ENCODE peak calls at places on chromosomes 5 and 9, in ten cellular contexts. One of them, this sample, is unnamed.

GRCh38 chr5:103474671-103475070 is 87.9 kb downstream of the NUDT12 start:
- DNase-seq in HFF-Myc: no peak
- DNase-seq in effector memory CD8-positive, alpha-beta T cell: no peak
- DNase-seq in left ventricle myocardium inferior: no peak
- DNase-seq in NCI-H1417 treated with DMSO at 0.1 percent for 48 hours: no peak
- DNase-seq in Calu3: no peak
- DNase-seq in NCI-H2227 treated with DMSO at 0.1 percent for 48 hours: no peak
- DNase-seq in LNCaP clone FGC: no peak
- DNase-seq in NCI-H774: no peak
- DNase-seq in stimulated activated CD4-positive, alpha-beta T cell treated with anti-CD3 and anti-CD28 coated beads, Interleukin-2, amount 100 ng/mL, for 24 hours: no peak
- DNase-seq in this sample: no peak

GRCh38 chr9:74848150-74848525 is 39.6 kb downstream of the TRPM6 start:
- DNase-seq in HFF-Myc: no peak
- DNase-seq in effector memory CD8-positive, alpha-beta T cell: no peak
- DNase-seq in left ventricle myocardium inferior: no peak
- DNase-seq in NCI-H1417 treated with DMSO at 0.1 percent for 48 hours: no peak
- DNase-seq in Calu3: no peak
- DNase-seq in NCI-H2227 treated with DMSO at 0.1 percent for 48 hours: no peak
- DNase-seq in LNCaP clone FGC: no peak
- DNase-seq in NCI-H774: no peak
- DNase-seq in stimulated activated CD4-positive, alpha-beta T cell treated with anti-CD3 and anti-CD28 coated beads, Interleukin-2, amount 100 ng/mL, for 24 hours: no peak
- DNase-seq in this sample: no peak

GRCh38 chr5:123943136-123943535 is 431.2 kb downstream of the CSNK1G3 start:
- DNase-seq in HFF-Myc: no peak
- DNase-seq in effector memory CD8-positive, alpha-beta T cell: no peak
- DNase-seq in left ventricle myocardium inferior: no peak
- DNase-seq in NCI-H1417 treated with DMSO at 0.1 percent for 48 hours: no peak
- DNase-seq in Calu3: no peak
- DNase-seq in NCI-H2227 treated with DMSO at 0.1 percent for 48 hours: no peak
- DNase-seq in LNCaP clone FGC: no peak
- DNase-seq in NCI-H774: no peak
- DNase-seq in stimulated activated CD4-positive, alpha-beta T cell treated with anti-CD3 and anti-CD28 coated beads, Interleukin-2, amount 100 ng/mL, for 24 hours: no peak
- DNase-seq in this sample: no peak

GRCh38 chr5:132258102-132259060 is 885 bp downstream of the PDLIM4 start:
- DNase-seq in HFF-Myc: no peak
- DNase-seq in effector memory CD8-positive, alpha-beta T cell: no peak
- DNase-seq in left ventricle myocardium inferior: no peak
- DNase-seq in NCI-H1417 treated with DMSO at 0.1 percent for 48 hours: no peak
- DNase-seq in Calu3: no peak
- DNase-seq in NCI-H2227 treated with DMSO at 0.1 percent for 48 hours: no peak
- DNase-seq in LNCaP clone FGC: no peak
- DNase-seq in NCI-H774: no peak
- DNase-seq in stimulated activated CD4-positive, alpha-beta T cell treated with anti-CD3 and anti-CD28 coated beads, Interleukin-2, amount 100 ng/mL, for 24 hours: no peak
- DNase-seq in this sample: no peak

GRCh38 chr5:124979174-124979573 is 232.7 kb upstream of the ZNF608 start:
- DNase-seq in HFF-Myc: no peak
- DNase-seq in effector memory CD8-positive, alpha-beta T cell: no peak
- DNase-seq in left ventricle myocardium inferior: no peak
- DNase-seq in NCI-H1417 treated with DMSO at 0.1 percent for 48 hours: no peak
- DNase-seq in Calu3: peak
- DNase-seq in NCI-H2227 treated with DMSO at 0.1 percent for 48 hours: peak
- DNase-seq in LNCaP clone FGC: no peak
- DNase-seq in NCI-H774: no peak
- DNase-seq in stimulated activated CD4-positive, alpha-beta T cell treated with anti-CD3 and anti-CD28 coated beads, Interleukin-2, amount 100 ng/mL, for 24 hours: no peak
- DNase-seq in this sample: no peak

GRCh38 chr9:106992186-106992585 is 129.2 kb downstream of the ZNF462 start:
- DNase-seq in HFF-Myc: no peak
- DNase-seq in effector memory CD8-positive, alpha-beta T cell: no peak
- DNase-seq in left ventricle myocardium inferior: no peak
- DNase-seq in NCI-H1417 treated with DMSO at 0.1 percent for 48 hours: no peak
- DNase-seq in Calu3: no peak
- DNase-seq in NCI-H2227 treated with DMSO at 0.1 percent for 48 hours: no peak
- DNase-seq in LNCaP clone FGC: no peak
- DNase-seq in NCI-H774: no peak
- DNase-seq in stimulated activated CD4-positive, alpha-beta T cell treated with anti-CD3 and anti-CD28 coated beads, Interleukin-2, amount 100 ng/mL, for 24 hours: no peak
- DNase-seq in this sample: no peak

GRCh38 chr5:57244331-57244730 is 70.5 kb downstream of the GPBP1 start:
- DNase-seq in HFF-Myc: no peak
- DNase-seq in effector memory CD8-positive, alpha-beta T cell: no peak
- DNase-seq in left ventricle myocardium inferior: no peak
- DNase-seq in NCI-H1417 treated with DMSO at 0.1 percent for 48 hours: no peak
- DNase-seq in Calu3: no peak
- DNase-seq in NCI-H2227 treated with DMSO at 0.1 percent for 48 hours: no peak
- DNase-seq in LNCaP clone FGC: no peak
- DNase-seq in NCI-H774: no peak
- DNase-seq in stimulated activated CD4-positive, alpha-beta T cell treated with anti-CD3 and anti-CD28 coated beads, Interleukin-2, amount 100 ng/mL, for 24 hours: no peak
- DNase-seq in this sample: no peak

GRCh38 chr5:14816374-14816998 is 55.1 kb downstream of the ANKH start:
- DNase-seq in HFF-Myc: no peak
- DNase-seq in effector memory CD8-positive, alpha-beta T cell: no peak
- DNase-seq in left ventricle myocardium inferior: no peak
- DNase-seq in NCI-H1417 treated with DMSO at 0.1 percent for 48 hours: no peak
- DNase-seq in Calu3: no peak
- DNase-seq in NCI-H2227 treated with DMSO at 0.1 percent for 48 hours: no peak
- DNase-seq in LNCaP clone FGC: no peak
- DNase-seq in NCI-H774: no peak
- DNase-seq in stimulated activated CD4-positive, alpha-beta T cell treated with anti-CD3 and anti-CD28 coated beads, Interleukin-2, amount 100 ng/mL, for 24 hours: no peak
- DNase-seq in this sample: no peak

GRCh38 chr5:31639488-31640011 is 619 bp downstream of the PDZD2 start:
- DNase-seq in HFF-Myc: no peak
- DNase-seq in effector memory CD8-positive, alpha-beta T cell: no peak
- DNase-seq in left ventricle myocardium inferior: no peak
- DNase-seq in NCI-H1417 treated with DMSO at 0.1 percent for 48 hours: no peak
- DNase-seq in Calu3: no peak
- DNase-seq in NCI-H2227 treated with DMSO at 0.1 percent for 48 hours: no peak
- DNase-seq in LNCaP clone FGC: no peak
- DNase-seq in NCI-H774: no peak
- DNase-seq in stimulated activated CD4-positive, alpha-beta T cell treated with anti-CD3 and anti-CD28 coated beads, Interleukin-2, amount 100 ng/mL, for 24 hours: no peak
- DNase-seq in this sample: no peak

GRCh38 chr5:137146402-137146889 is 352.7 kb downstream of the SPOCK1 start:
- DNase-seq in HFF-Myc: peak
- DNase-seq in effector memory CD8-positive, alpha-beta T cell: no peak
- DNase-seq in left ventricle myocardium inferior: no peak
- DNase-seq in NCI-H1417 treated with DMSO at 0.1 percent for 48 hours: no peak
- DNase-seq in Calu3: peak
- DNase-seq in NCI-H2227 treated with DMSO at 0.1 percent for 48 hours: peak
- DNase-seq in LNCaP clone FGC: no peak
- DNase-seq in NCI-H774: no peak
- DNase-seq in stimulated activated CD4-positive, alpha-beta T cell treated with anti-CD3 and anti-CD28 coated beads, Interleukin-2, amount 100 ng/mL, for 24 hours: no peak
- DNase-seq in this sample: no peak

GRCh38 chr5:132489051-132489770 is 1.4 kb downstream of the IRF1 start:
- DNase-seq in HFF-Myc: no peak
- DNase-seq in effector memory CD8-positive, alpha-beta T cell: no peak
- DNase-seq in left ventricle myocardium inferior: no peak
- DNase-seq in NCI-H1417 treated with DMSO at 0.1 percent for 48 hours: no peak
- DNase-seq in Calu3: no peak
- DNase-seq in NCI-H2227 treated with DMSO at 0.1 percent for 48 hours: no peak
- DNase-seq in LNCaP clone FGC: no peak
- DNase-seq in NCI-H774: no peak
- DNase-seq in stimulated activated CD4-positive, alpha-beta T cell treated with anti-CD3 and anti-CD28 coated beads, Interleukin-2, amount 100 ng/mL, for 24 hours: no peak
- DNase-seq in this sample: no peak

GRCh38 chr5:135232958-135233357 is 166.1 kb downstream of the MACROH2A1 start:
- DNase-seq in HFF-Myc: no peak
- DNase-seq in effector memory CD8-positive, alpha-beta T cell: no peak
- DNase-seq in left ventricle myocardium inferior: no peak
- DNase-seq in NCI-H1417 treated with DMSO at 0.1 percent for 48 hours: no peak
- DNase-seq in Calu3: no peak
- DNase-seq in NCI-H2227 treated with DMSO at 0.1 percent for 48 hours: no peak
- DNase-seq in LNCaP clone FGC: peak
- DNase-seq in NCI-H774: no peak
- DNase-seq in stimulated activated CD4-positive, alpha-beta T cell treated with anti-CD3 and anti-CD28 coated beads, Interleukin-2, amount 100 ng/mL, for 24 hours: no peak
- DNase-seq in this sample: no peak

GRCh38 chr9:7115606-7116005 is 357.8 kb downstream of the KDM4C start:
- DNase-seq in HFF-Myc: no peak
- DNase-seq in effector memory CD8-positive, alpha-beta T cell: no peak
- DNase-seq in left ventricle myocardium inferior: no peak
- DNase-seq in NCI-H1417 treated with DMSO at 0.1 percent for 48 hours: no peak
- DNase-seq in Calu3: no peak
- DNase-seq in NCI-H2227 treated with DMSO at 0.1 percent for 48 hours: no peak
- DNase-seq in LNCaP clone FGC: no peak
- DNase-seq in NCI-H774: no peak
- DNase-seq in stimulated activated CD4-positive, alpha-beta T cell treated with anti-CD3 and anti-CD28 coated beads, Interleukin-2, amount 100 ng/mL, for 24 hours: no peak
- DNase-seq in this sample: no peak

GRCh38 chr9:136399176-136400037 is 563 bp downstream of the SNAPC4 start:
- DNase-seq in HFF-Myc: no peak
- DNase-seq in effector memory CD8-positive, alpha-beta T cell: peak
- DNase-seq in left ventricle myocardium inferior: no peak
- DNase-seq in NCI-H1417 treated with DMSO at 0.1 percent for 48 hours: no peak
- DNase-seq in Calu3: peak
- DNase-seq in NCI-H2227 treated with DMSO at 0.1 percent for 48 hours: no peak
- DNase-seq in LNCaP clone FGC: no peak
- DNase-seq in NCI-H774: no peak
- DNase-seq in stimulated activated CD4-positive, alpha-beta T cell treated with anti-CD3 and anti-CD28 coated beads, Interleukin-2, amount 100 ng/mL, for 24 hours: peak
- DNase-seq in this sample: no peak

GRCh38 chr9:112655633-112656032 is 62.3 kb downstream of the INIP start:
- DNase-seq in HFF-Myc: no peak
- DNase-seq in effector memory CD8-positive, alpha-beta T cell: no peak
- DNase-seq in left ventricle myocardium inferior: no peak
- DNase-seq in NCI-H1417 treated with DMSO at 0.1 percent for 48 hours: no peak
- DNase-seq in Calu3: no peak
- DNase-seq in NCI-H2227 treated with DMSO at 0.1 percent for 48 hours: no peak
- DNase-seq in LNCaP clone FGC: no peak
- DNase-seq in NCI-H774: no peak
- DNase-seq in stimulated activated CD4-positive, alpha-beta T cell treated with anti-CD3 and anti-CD28 coated beads, Interleukin-2, amount 100 ng/mL, for 24 hours: no peak
- DNase-seq in this sample: no peak

GRCh38 chr5:140795259-140795641 is 598 bp downstream of the PCDHA2 start:
- DNase-seq in HFF-Myc: no peak
- DNase-seq in effector memory CD8-positive, alpha-beta T cell: no peak
- DNase-seq in left ventricle myocardium inferior: no peak
- DNase-seq in NCI-H1417 treated with DMSO at 0.1 percent for 48 hours: no peak
- DNase-seq in Calu3: no peak
- DNase-seq in NCI-H2227 treated with DMSO at 0.1 percent for 48 hours: no peak
- DNase-seq in LNCaP clone FGC: no peak
- DNase-seq in NCI-H774: no peak
- DNase-seq in stimulated activated CD4-positive, alpha-beta T cell treated with anti-CD3 and anti-CD28 coated beads, Interleukin-2, amount 100 ng/mL, for 24 hours: no peak
- DNase-seq in this sample: no peak

GRCh38 chr9:91038483-91039124 is 237.0 kb downstream of the SYK start:
- DNase-seq in HFF-Myc: no peak
- DNase-seq in effector memory CD8-positive, alpha-beta T cell: no peak
- DNase-seq in left ventricle myocardium inferior: no peak
- DNase-seq in NCI-H1417 treated with DMSO at 0.1 percent for 48 hours: no peak
- DNase-seq in Calu3: no peak
- DNase-seq in NCI-H2227 treated with DMSO at 0.1 percent for 48 hours: no peak
- DNase-seq in LNCaP clone FGC: no peak
- DNase-seq in NCI-H774: no peak
- DNase-seq in stimulated activated CD4-positive, alpha-beta T cell treated with anti-CD3 and anti-CD28 coated beads, Interleukin-2, amount 100 ng/mL, for 24 hours: no peak
- DNase-seq in this sample: no peak

GRCh38 chr5:92758552-92758951 is 822.5 kb downstream of the NR2F1-AS1 start:
- DNase-seq in HFF-Myc: peak
- DNase-seq in effector memory CD8-positive, alpha-beta T cell: no peak
- DNase-seq in left ventricle myocardium inferior: no peak
- DNase-seq in NCI-H1417 treated with DMSO at 0.1 percent for 48 hours: no peak
- DNase-seq in Calu3: no peak
- DNase-seq in NCI-H2227 treated with DMSO at 0.1 percent for 48 hours: no peak
- DNase-seq in LNCaP clone FGC: no peak
- DNase-seq in NCI-H774: no peak
- DNase-seq in stimulated activated CD4-positive, alpha-beta T cell treated with anti-CD3 and anti-CD28 coated beads, Interleukin-2, amount 100 ng/mL, for 24 hours: no peak
- DNase-seq in this sample: no peak

GRCh38 chr5:158990979-158991378 is 108.7 kb downstream of the EBF1 start:
- DNase-seq in HFF-Myc: no peak
- DNase-seq in effector memory CD8-positive, alpha-beta T cell: no peak
- DNase-seq in left ventricle myocardium inferior: no peak
- DNase-seq in NCI-H1417 treated with DMSO at 0.1 percent for 48 hours: no peak
- DNase-seq in Calu3: no peak
- DNase-seq in NCI-H2227 treated with DMSO at 0.1 percent for 48 hours: no peak
- DNase-seq in LNCaP clone FGC: no peak
- DNase-seq in NCI-H774: no peak
- DNase-seq in stimulated activated CD4-positive, alpha-beta T cell treated with anti-CD3 and anti-CD28 coated beads, Interleukin-2, amount 100 ng/mL, for 24 hours: no peak
- DNase-seq in this sample: no peak

GRCh38 chr5:124655211-124655880 is 91.1 kb downstream of the ZNF608 start:
- DNase-seq in HFF-Myc: no peak
- DNase-seq in effector memory CD8-positive, alpha-beta T cell: no peak
- DNase-seq in left ventricle myocardium inferior: no peak
- DNase-seq in NCI-H1417 treated with DMSO at 0.1 percent for 48 hours: peak
- DNase-seq in Calu3: peak
- DNase-seq in NCI-H2227 treated with DMSO at 0.1 percent for 48 hours: no peak
- DNase-seq in LNCaP clone FGC: no peak
- DNase-seq in NCI-H774: no peak
- DNase-seq in stimulated activated CD4-positive, alpha-beta T cell treated with anti-CD3 and anti-CD28 coated beads, Interleukin-2, amount 100 ng/mL, for 24 hours: no peak
- DNase-seq in this sample: no peak

GRCh38 chr9:107750741-107751521 is 261.4 kb upstream of the KLF4 start:
- DNase-seq in HFF-Myc: peak
- DNase-seq in effector memory CD8-positive, alpha-beta T cell: no peak
- DNase-seq in left ventricle myocardium inferior: peak
- DNase-seq in NCI-H1417 treated with DMSO at 0.1 percent for 48 hours: no peak
- DNase-seq in Calu3: peak
- DNase-seq in NCI-H2227 treated with DMSO at 0.1 percent for 48 hours: no peak
- DNase-seq in LNCaP clone FGC: peak
- DNase-seq in NCI-H774: no peak
- DNase-seq in stimulated activated CD4-positive, alpha-beta T cell treated with anti-CD3 and anti-CD28 coated beads, Interleukin-2, amount 100 ng/mL, for 24 hours: no peak
- DNase-seq in this sample: no peak

GRCh38 chr9:19028835-19029451 is 4.1 kb downstream of the SAXO1 start:
- DNase-seq in HFF-Myc: peak
- DNase-seq in effector memory CD8-positive, alpha-beta T cell: peak
- DNase-seq in left ventricle myocardium inferior: no peak
- DNase-seq in NCI-H1417 treated with DMSO at 0.1 percent for 48 hours: no peak
- DNase-seq in Calu3: peak
- DNase-seq in NCI-H2227 treated with DMSO at 0.1 percent for 48 hours: peak
- DNase-seq in LNCaP clone FGC: peak
- DNase-seq in NCI-H774: peak
- DNase-seq in stimulated activated CD4-positive, alpha-beta T cell treated with anti-CD3 and anti-CD28 coated beads, Interleukin-2, amount 100 ng/mL, for 24 hours: peak
- DNase-seq in this sample: no peak

GRCh38 chr5:124524552-124525232 is 221.7 kb downstream of the ZNF608 start:
- DNase-seq in HFF-Myc: no peak
- DNase-seq in effector memory CD8-positive, alpha-beta T cell: no peak
- DNase-seq in left ventricle myocardium inferior: no peak
- DNase-seq in NCI-H1417 treated with DMSO at 0.1 percent for 48 hours: no peak
- DNase-seq in Calu3: no peak
- DNase-seq in NCI-H2227 treated with DMSO at 0.1 percent for 48 hours: no peak
- DNase-seq in LNCaP clone FGC: no peak
- DNase-seq in NCI-H774: no peak
- DNase-seq in stimulated activated CD4-positive, alpha-beta T cell treated with anti-CD3 and anti-CD28 coated beads, Interleukin-2, amount 100 ng/mL, for 24 hours: no peak
- DNase-seq in this sample: no peak

GRCh38 chr5:90889325-90889600 is 330.7 kb downstream of the ADGRV1 start:
- DNase-seq in HFF-Myc: no peak
- DNase-seq in effector memory CD8-positive, alpha-beta T cell: no peak
- DNase-seq in left ventricle myocardium inferior: no peak
- DNase-seq in NCI-H1417 treated with DMSO at 0.1 percent for 48 hours: no peak
- DNase-seq in Calu3: no peak
- DNase-seq in NCI-H2227 treated with DMSO at 0.1 percent for 48 hours: no peak
- DNase-seq in LNCaP clone FGC: no peak
- DNase-seq in NCI-H774: no peak
- DNase-seq in stimulated activated CD4-positive, alpha-beta T cell treated with anti-CD3 and anti-CD28 coated beads, Interleukin-2, amount 100 ng/mL, for 24 hours: no peak
- DNase-seq in this sample: no peak

GRCh38 chr9:2645569-2645968 is 24.0 kb downstream of the VLDLR start:
- DNase-seq in HFF-Myc: no peak
- DNase-seq in effector memory CD8-positive, alpha-beta T cell: no peak
- DNase-seq in left ventricle myocardium inferior: no peak
- DNase-seq in NCI-H1417 treated with DMSO at 0.1 percent for 48 hours: no peak
- DNase-seq in Calu3: no peak
- DNase-seq in NCI-H2227 treated with DMSO at 0.1 percent for 48 hours: no peak
- DNase-seq in LNCaP clone FGC: no peak
- DNase-seq in NCI-H774: no peak
- DNase-seq in stimulated activated CD4-positive, alpha-beta T cell treated with anti-CD3 and anti-CD28 coated beads, Interleukin-2, amount 100 ng/mL, for 24 hours: no peak
- DNase-seq in this sample: no peak

GRCh38 chr5:116681334-116682013 is 106.9 kb upstream of the SEMA6A start:
- DNase-seq in HFF-Myc: no peak
- DNase-seq in effector memory CD8-positive, alpha-beta T cell: no peak
- DNase-seq in left ventricle myocardium inferior: no peak
- DNase-seq in NCI-H1417 treated with DMSO at 0.1 percent for 48 hours: no peak
- DNase-seq in Calu3: peak
- DNase-seq in NCI-H2227 treated with DMSO at 0.1 percent for 48 hours: no peak
- DNase-seq in LNCaP clone FGC: no peak
- DNase-seq in NCI-H774: no peak
- DNase-seq in stimulated activated CD4-positive, alpha-beta T cell treated with anti-CD3 and anti-CD28 coated beads, Interleukin-2, amount 100 ng/mL, for 24 hours: no peak
- DNase-seq in this sample: no peak

GRCh38 chr5:137209232-137209810 is 289.8 kb downstream of the SPOCK1 start:
- DNase-seq in HFF-Myc: no peak
- DNase-seq in effector memory CD8-positive, alpha-beta T cell: no peak
- DNase-seq in left ventricle myocardium inferior: no peak
- DNase-seq in NCI-H1417 treated with DMSO at 0.1 percent for 48 hours: no peak
- DNase-seq in Calu3: no peak
- DNase-seq in NCI-H2227 treated with DMSO at 0.1 percent for 48 hours: no peak
- DNase-seq in LNCaP clone FGC: no peak
- DNase-seq in NCI-H774: no peak
- DNase-seq in stimulated activated CD4-positive, alpha-beta T cell treated with anti-CD3 and anti-CD28 coated beads, Interleukin-2, amount 100 ng/mL, for 24 hours: no peak
- DNase-seq in this sample: no peak

GRCh38 chr5:131450941-131451340 is 184.1 kb downstream of the RAPGEF6 start:
- DNase-seq in HFF-Myc: no peak
- DNase-seq in effector memory CD8-positive, alpha-beta T cell: no peak
- DNase-seq in left ventricle myocardium inferior: no peak
- DNase-seq in NCI-H1417 treated with DMSO at 0.1 percent for 48 hours: no peak
- DNase-seq in Calu3: no peak
- DNase-seq in NCI-H2227 treated with DMSO at 0.1 percent for 48 hours: no peak
- DNase-seq in LNCaP clone FGC: no peak
- DNase-seq in NCI-H774: no peak
- DNase-seq in stimulated activated CD4-positive, alpha-beta T cell treated with anti-CD3 and anti-CD28 coated beads, Interleukin-2, amount 100 ng/mL, for 24 hours: no peak
- DNase-seq in this sample: no peak

This sample was measured in SK-N-MC.